ENCODE peak calls at places on chromosomes 11 and 22, in five cellular contexts. One of them, this sample, is unnamed.

GRCh38 chr22:25495286-25495685 is 69.2 kb upstream of the GRK3 start:
- DNase-seq in stimulated activated CD8-positive, alpha-beta memory T cell treated with anti-CD3 and anti-CD28 coated beads, Interleukin-7, amount 100 ng/mL, for 1 hour: no peak
- DNase-seq in T47D: no peak
- DNase-seq in foreskin fibroblast: peak
- DNase-seq in NCI-H1417 treated with DMSO at 0.1 percent for 48 hours: no peak
- DNase-seq in this sample: no peak

GRCh38 chr11:11227686-11228085 is 125.4 kb downstream of the CSNK2A3 start:
- DNase-seq in foreskin fibroblast: no peak
- DNase-seq in T47D: no peak
- DNase-seq in NCI-H1417 treated with DMSO at 0.1 percent for 48 hours: no peak
- DNase-seq in stimulated activated CD8-positive, alpha-beta memory T cell treated with anti-CD3 and anti-CD28 coated beads, Interleukin-7, amount 100 ng/mL, for 1 hour: no peak
- DNase-seq in this sample: no peak

GRCh38 chr11:12827929-12828812 is 153.9 kb downstream of the TEAD1 start:
- DNase-seq in foreskin fibroblast: no peak
- DNase-seq in T47D: peak
- DNase-seq in stimulated activated CD8-positive, alpha-beta memory T cell treated with anti-CD3 and anti-CD28 coated beads, Interleukin-7, amount 100 ng/mL, for 1 hour: no peak
- DNase-seq in NCI-H1417 treated with DMSO at 0.1 percent for 48 hours: peak
- DNase-seq in this sample: peak

GRCh38 chr22:48757581-48757980 is 1070.1 kb downstream of the BRD1 start:
- DNase-seq in NCI-H1417 treated with DMSO at 0.1 percent for 48 hours: no peak
- DNase-seq in T47D: no peak
- DNase-seq in stimulated activated CD8-positive, alpha-beta memory T cell treated with anti-CD3 and anti-CD28 coated beads, Interleukin-7, amount 100 ng/mL, for 1 hour: no peak
- DNase-seq in foreskin fibroblast: no peak
- DNase-seq in this sample: no peak

GRCh38 chr11:15905815-15906214 is 450.5 kb downstream of the SOX6 start:
- DNase-seq in NCI-H1417 treated with DMSO at 0.1 percent for 48 hours: no peak
- DNase-seq in stimulated activated CD8-positive, alpha-beta memory T cell treated with anti-CD3 and anti-CD28 coated beads, Interleukin-7, amount 100 ng/mL, for 1 hour: no peak
- DNase-seq in foreskin fibroblast: no peak
- DNase-seq in T47D: no peak
- DNase-seq in this sample: no peak

GRCh38 chr22:40728731-40729189 is 49.5 kb downstream of the MCHR1 start:
- DNase-seq in stimulated activated CD8-positive, alpha-beta memory T cell treated with anti-CD3 and anti-CD28 coated beads, Interleukin-7, amount 100 ng/mL, for 1 hour: peak
- DNase-seq in foreskin fibroblast: no peak
- DNase-seq in T47D: no peak
- DNase-seq in NCI-H1417 treated with DMSO at 0.1 percent for 48 hours: no peak
- DNase-seq in this sample: no peak

GRCh38 chr22:42344391-42344861 is 74.0 kb upstream of the TCF20 start:
- DNase-seq in stimulated activated CD8-positive, alpha-beta memory T cell treated with anti-CD3 and anti-CD28 coated beads, Interleukin-7, amount 100 ng/mL, for 1 hour: no peak
- DNase-seq in T47D: no peak
- DNase-seq in NCI-H1417 treated with DMSO at 0.1 percent for 48 hours: no peak
- DNase-seq in foreskin fibroblast: peak
- DNase-seq in this sample: no peak

GRCh38 chr22:19615867-19616581 is 91.8 kb upstream of the CLDN5 start:
- DNase-seq in stimulated activated CD8-positive, alpha-beta memory T cell treated with anti-CD3 and anti-CD28 coated beads, Interleukin-7, amount 100 ng/mL, for 1 hour: no peak
- DNase-seq in foreskin fibroblast: no peak
- DNase-seq in NCI-H1417 treated with DMSO at 0.1 percent for 48 hours: no peak
- DNase-seq in T47D: no peak
- DNase-seq in this sample: no peak

GRCh38 chr11:127000991-127001390 is 421 bp upstream of the KIRREL3 start:
- DNase-seq in foreskin fibroblast: no peak
- DNase-seq in T47D: no peak
- DNase-seq in stimulated activated CD8-positive, alpha-beta memory T cell treated with anti-CD3 and anti-CD28 coated beads, Interleukin-7, amount 100 ng/mL, for 1 hour: no peak
- DNase-seq in NCI-H1417 treated with DMSO at 0.1 percent for 48 hours: no peak
- DNase-seq in this sample: no peak

GRCh38 chr11:34668583-34669053 is 47.7 kb downstream of the EHF start:
- DNase-seq in NCI-H1417 treated with DMSO at 0.1 percent for 48 hours: no peak
- DNase-seq in T47D: no peak
- DNase-seq in foreskin fibroblast: no peak
- DNase-seq in stimulated activated CD8-positive, alpha-beta memory T cell treated with anti-CD3 and anti-CD28 coated beads, Interleukin-7, amount 100 ng/mL, for 1 hour: no peak
- DNase-seq in this sample: no peak